ENCODE peak calls at places on chromosome 15, in ten cellular contexts. H, D, M, W, Q, T, O, X, E and Y are unnamed samples.
A peak's percentile ranks its signal among the peaks of the same experiment; 100 is the strongest.

GRCh38 chr15:101059381-101060341 is 140.5 kb downstream of the LRRK1 start:
- DNase-seq in T (no peak), Q (no peak), O (no peak), D (no peak), E (no peak), W (no peak), X (no peak), H (no peak), M (no peak), Y (no peak)

GRCh38 chr15:90701880-90702630 is 15.1 kb upstream of the BLM start:
- DNase-seq in W (no peak), H (no peak), M (no peak), X (no peak), Q (no peak), T (no peak), E (no peak), D (no peak), O (peak; percentile 66), Y (no peak)

GRCh38 chr15:44593042-44593736 is 56.2 kb downstream of the EIF3J start:
- DNase-seq in O (peak; percentile 15), D (peak; percentile 43), T (peak; percentile 36), M (peak; percentile 33), Q (no peak), X (peak; percentile 55), E (peak; percentile 33), H (no peak), W (no peak), Y (peak; percentile 26)

GRCh38 chr15:54803987-54804386 is 392.8 kb downstream of the RSL24D1 start:
- DNase-seq in O (no peak), T (no peak), D (no peak), W (no peak), M (no peak), H (no peak), X (no peak), E (no peak), Q (no peak), Y (peak; percentile 19)

GRCh38 chr15:78930577-78931388 is 14.1 kb downstream of the CTSH start:
- DNase-seq in X (peak; percentile 95), T (no peak), M (peak; percentile 88), Q (no peak), W (no peak), D (no peak), O (no peak), E (peak; percentile 45), H (no peak), Y (no peak)

GRCh38 chr15:89677381-89677780 is 1.8 kb downstream of the PLIN1 start:
- DNase-seq in T (no peak), M (no peak), H (no peak), X (no peak), Q (no peak), W (no peak), O (no peak), E (no peak), D (no peak), Y (no peak)

GRCh38 chr15:96796841-96797240 is 466.3 kb downstream of the NR2F2 start:
- DNase-seq in W (no peak), H (no peak), E (no peak), M (no peak), Q (no peak), D (no peak), O (no peak), T (no peak), X (no peak), Y (no peak)

GRCh38 chr15:70214941-70215635 is 117.4 kb upstream of the TLE3 start:
- DNase-seq in O (no peak), T (no peak), M (no peak), D (no peak), X (no peak), W (no peak), E (no peak), Q (no peak), H (no peak), Y (no peak)

GRCh38 chr15:80590772-80591355 is 104.2 kb upstream of the ABHD17C start:
- DNase-seq in T (no peak), O (no peak), Q (no peak), H (no peak), M (no peak), W (no peak), X (no peak), D (no peak), E (no peak), Y (no peak)

GRCh38 chr15:87219650-87220615 is 1036.6 kb downstream of the NTRK3 start:
- DNase-seq in W (no peak), X (peak; percentile 89), Q (no peak), M (peak; percentile 24), O (no peak), D (no peak), E (no peak), H (no peak), T (no peak), Y (no peak)

GRCh38 chr15:100877551-100877950 is 2.1 kb upstream of the ALDH1A3 start:
- DNase-seq in E (no peak), O (no peak), H (no peak), X (no peak), Q (no peak), D (no peak), M (no peak), W (no peak), T (no peak), Y (no peak)